ENCODE peak calls at places on chromosome 14, in eight cellular contexts. G, E, Q, C, N, Z, H and A are unnamed samples.

GRCh38 chr14:91381801-91382670 is 35.6 kb downstream of the CCDC88C start:
- DNase-seq in G (no peak), E (no peak), Q (no peak), C (no peak), N (no peak), Z (no peak), H (no peak), A (no peak)

GRCh38 chr14:92382677-92383076 is 59.7 kb downstream of the SLC24A4 start:
- DNase-seq in G (no peak), E (no peak), Q (no peak), C (no peak), N (no peak), Z (no peak), H (no peak), A (no peak)

GRCh38 chr14:56268653-56269052 is 150.4 kb downstream of the PELI2 start:
- DNase-seq in G (no peak), E (no peak), Q (no peak), C (no peak), N (no peak), Z (no peak), H (no peak), A (no peak)

GRCh38 chr14:89126461-89126860 is 290.6 kb downstream of the FOXN3 start:
- DNase-seq in G (no peak), E (no peak), Q (no peak), C (no peak), N (no peak), Z (no peak), H (no peak), A (no peak)

GRCh38 chr14:38838979-38839323 is 264.1 kb downstream of the SEC23A start:
- DNase-seq in G (no peak), E (no peak), Q (no peak), C (no peak), N (no peak), Z (no peak), H (no peak), A (no peak)

GRCh38 chr14:29905549-29905948 is 22.1 kb downstream of the PRKD1 start:
- DNase-seq in G (no peak), E (no peak), Q (no peak), C (no peak), N (no peak), Z (no peak), H (no peak), A (no peak)

GRCh38 chr14:102462391-102462790 is 47.2 kb downstream of the ANKRD9 start:
- DNase-seq in G (no peak), E (no peak), Q (no peak), C (no peak), N (no peak), Z (no peak), H (no peak), A (no peak)

GRCh38 chr14:103540816-103541493 is 12.0 kb downstream of the TRMT61A start:
- DNase-seq in G (no peak), E (no peak), Q (no peak), C (no peak), N (no peak), Z (no peak), H (no peak), A (no peak)

GRCh38 chr14:61179061-61179675 is 102.0 kb downstream of the TMEM30B start:
- DNase-seq in G (no peak), E (no peak), Q (no peak), C (no peak), N (no peak), Z (no peak), H (no peak), A (no peak)

GRCh38 chr14:80385340-80385739 is 174.0 kb upstream of the DIO2 start:
- DNase-seq in G (no peak), E (no peak), Q (no peak), C (no peak), N (no peak), Z (no peak), H (no peak), A (no peak)

GRCh38 chr14:44107156-44107555 is 399.9 kb downstream of the FSCB start:
- DNase-seq in G (no peak), E (no peak), Q (no peak), C (no peak), N (no peak), Z (no peak), H (no peak), A (no peak)

GRCh38 chr14:85587152-85587697 is 57.3 kb downstream of the FLRT2 start:
- DNase-seq in G (no peak), E (no peak), Q (no peak), C (peak; percentile 77), N (no peak), Z (peak; percentile 14), H (no peak), A (no peak)

GRCh38 chr14:52918486-52918885 is 32.4 kb downstream of the FERMT2 start:
- DNase-seq in G (no peak), E (no peak), Q (no peak), C (no peak), N (no peak), Z (peak; percentile 5), H (no peak), A (peak; percentile 86)

GRCh38 chr14:28774764-28775738 is 8.5 kb downstream of the FOXG1 start:
- DNase-seq in G (no peak), E (no peak), Q (no peak), C (no peak), N (no peak), Z (no peak), H (no peak), A (no peak)

GRCh38 chr14:57390806-57391562 is 598 bp downstream of the NAA30 start:
- DNase-seq in G (peak; percentile 91), E (peak; percentile 41), Q (peak; percentile 25), C (no peak), N (peak; percentile 49), Z (peak; percentile 13), H (peak; percentile 36), A (peak; percentile 56)

GRCh38 chr14:76313303-76313702 is 62.6 kb upstream of the ESRRB start:
- DNase-seq in G (no peak), E (no peak), Q (no peak), C (no peak), N (no peak), Z (no peak), H (no peak), A (no peak)

GRCh38 chr14:102806447-102806846 is 29.2 kb downstream of the TRAF3 start:
- DNase-seq in G (no peak), E (no peak), Q (no peak), C (no peak), N (no peak), Z (no peak), H (no peak), A (no peak)

GRCh38 chr14:71266994-71267636 is 359.9 kb downstream of the PCNX1 start:
- DNase-seq in G (no peak), E (no peak), Q (no peak), C (no peak), N (no peak), Z (no peak), H (no peak), A (peak; percentile 79)

GRCh38 chr14:55780156-55780946 is 200.3 kb downstream of the KTN1 start:
- DNase-seq in G (no peak), E (no peak), Q (peak; percentile 21), C (peak; percentile 69), N (peak; percentile 76), Z (no peak), H (no peak), A (peak; percentile 5)

GRCh38 chr14:51431741-51432140 is 191.7 kb downstream of the TMX1 start:
- DNase-seq in G (no peak), E (no peak), Q (no peak), C (no peak), N (no peak), Z (no peak), H (no peak), A (no peak)

GRCh38 chr14:51430079-51430478 is 190.0 kb downstream of the TMX1 start:
- DNase-seq in G (no peak), E (no peak), Q (no peak), C (no peak), N (no peak), Z (no peak), H (no peak), A (no peak)

GRCh38 chr14:51431033-51431709 is 191.1 kb downstream of the TMX1 start:
- DNase-seq in G (no peak), E (no peak), Q (no peak), C (no peak), N (peak; percentile 40), Z (no peak), H (no peak), A (peak; percentile 47)

GRCh38 chr14:51428981-51429380 is 188.9 kb downstream of the TMX1 start:
- DNase-seq in G (no peak), E (no peak), Q (no peak), C (no peak), N (no peak), Z (no peak), H (no peak), A (no peak)

DNA sequence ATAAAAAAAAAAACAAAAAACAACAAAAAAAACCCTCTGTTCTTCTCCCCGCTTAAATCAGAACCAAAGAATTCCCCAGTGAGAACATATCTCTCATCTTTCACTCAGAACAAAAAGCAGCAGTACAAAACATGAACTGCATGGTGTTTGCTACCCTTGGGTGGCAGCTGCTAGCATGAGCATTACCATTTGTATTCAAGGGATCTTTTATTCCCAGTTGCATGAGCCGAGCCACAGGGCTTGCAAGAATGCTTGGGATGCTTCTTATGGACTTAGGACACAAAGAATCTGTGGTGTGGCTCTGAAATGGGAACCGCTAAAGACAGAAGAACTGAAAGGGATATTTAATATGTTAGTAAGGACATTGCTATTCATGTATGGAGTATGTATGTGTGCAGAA is 190.6 kb downstream of the TMX1 start:
- DNase-seq in G (no peak), E (no peak), Q (no peak), C (peak; percentile 49), N (no peak), Z (no peak), H (no peak), A (no peak)
- H3K4me3 ChIP-seq in G (no peak overlapping the region), E (no peak overlapping the region), Q (peak overlapping the region; percentile 12), C (no peak overlapping the region), N (no peak overlapping the region), Z (no peak overlapping the region), H (no peak overlapping the region), A (no peak overlapping the region)

DNA sequence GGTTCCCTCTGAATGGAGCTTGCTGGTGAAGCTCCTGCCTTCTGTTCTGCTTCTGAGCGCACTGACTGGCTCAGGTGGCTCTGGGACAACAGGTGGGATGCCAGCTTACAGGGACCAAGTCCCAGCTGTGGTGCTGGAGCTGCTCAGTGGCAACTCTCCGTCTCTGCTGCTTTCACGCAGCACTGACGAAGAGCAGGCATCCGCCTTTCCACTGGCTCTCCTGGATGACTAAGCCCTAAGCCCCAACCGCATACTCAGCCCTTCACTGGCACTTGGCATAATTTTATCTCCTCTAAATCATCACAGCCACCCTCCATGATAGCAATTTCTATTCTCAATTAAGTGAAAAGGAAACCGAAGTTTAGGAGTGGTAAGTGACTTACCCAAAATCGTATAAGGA is 3.7 kb upstream of the RTL1 start:
- DNase-seq in G (no peak), E (no peak), Q (no peak), C (no peak), N (no peak), Z (no peak), H (no peak), A (no peak)
- TF ChIP-seq CTCF in G (no peak), E (no peak), Q (no peak), C (no peak), N (no peak), Z (no peak), H (no peak), A (no peak)

GRCh38 chr14:64248689-64249088 is 45.5 kb downstream of the ESR2 start:
- DNase-seq in G (no peak), E (no peak), Q (no peak), C (no peak), N (no peak), Z (no peak), H (no peak), A (no peak)
- H3K4me3 ChIP-seq in G (no peak overlapping the region), E (no peak overlapping the region), Q (no peak overlapping the region), C (no peak overlapping the region), N (no peak overlapping the region), Z (no peak overlapping the region), H (no peak overlapping the region), A (no peak overlapping the region)

GRCh38 chr14:74244115-74244514 is 4.9 kb downstream of the VSX2 start:
- DNase-seq in G (no peak), E (no peak), Q (no peak), C (no peak), N (no peak), Z (no peak), H (no peak), A (no peak)
- TF ChIP-seq CTCF in G (no peak), E (no peak), Q (no peak), C (no peak), N (no peak), Z (no peak), H (no peak), A (no peak)